ENCODE peak calls at places on chromosomes 16 and 17, in eight cellular contexts. V, Z, P, X, C, S, Y and U are unnamed samples.
A peak's percentile ranks its signal among the peaks of the same experiment; 100 is the strongest.

GRCh38 chr16:52383640-52384292 is 163.2 kb downstream of the TOX3 start:
- DNase-seq in V (no peak), Z (no peak), P (peak; percentile 1), X (no peak), C (no peak), S (no peak), Y (no peak), U (no peak)

GRCh38 chr16:88651989-88652762 is 1.3 kb upstream of the CYBA start:
- DNase-seq in V (no peak), Z (no peak), P (no peak), X (no peak), C (no peak), S (no peak), Y (no peak), U (no peak)

GRCh38 chr17:44269795-44270320 is 1.9 kb upstream of the SLC4A1 start:
- DNase-seq in V (no peak), Z (no peak), P (no peak), X (no peak), C (no peak), S (no peak), Y (no peak), U (no peak)

GRCh38 chr16:71396589-71396988 is 38.1 kb downstream of the CALB2 start:
- DNase-seq in V (no peak), Z (no peak), P (no peak), X (no peak), C (no peak), S (no peak), Y (no peak), U (no peak)

GRCh38 chr16:1336619-1337018 is 3.2 kb downstream of the BAIAP3 start:
- DNase-seq in V (no peak), Z (no peak), P (no peak), X (no peak), C (no peak), S (no peak), Y (no peak), U (no peak)

GRCh38 chr17:247767-248166 is 66.3 kb upstream of the DOC2B start:
- DNase-seq in V (no peak), Z (no peak), P (no peak), X (no peak), C (no peak), S (no peak), Y (no peak), U (no peak)

GRCh38 chr16:26593700-26594099 is 473.0 kb upstream of the C16orf82 start:
- DNase-seq in V (no peak), Z (no peak), P (no peak), X (no peak), C (no peak), S (no peak), Y (no peak), U (no peak)

GRCh38 chr16:11586375-11586855 is 304 bp downstream of the LITAF start:
- DNase-seq in V (no peak), Z (peak; percentile 44), P (no peak), X (no peak), C (no peak), S (no peak), Y (no peak), U (no peak)

GRCh38 chr16:89398924-89399323 is 91.4 kb downstream of the ANKRD11 start:
- DNase-seq in V (no peak), Z (no peak), P (no peak), X (no peak), C (no peak), S (no peak), Y (no peak), U (no peak)

GRCh38 chr17:4598776-4599504 is 14.6 kb downstream of the SMTNL2 start:
- DNase-seq in V (no peak), Z (peak; percentile 43), P (no peak), X (no peak), C (no peak), S (no peak), Y (no peak), U (no peak)

GRCh38 chr16:85378145-85379040 is 234.7 kb upstream of the GSE1 start:
- DNase-seq in V (no peak), Z (no peak), P (no peak), X (no peak), C (no peak), S (no peak), Y (no peak), U (no peak)

GRCh38 chr17:5526821-5527598 is 40.6 kb downstream of the MIS12 start:
- DNase-seq in V (no peak), Z (peak; percentile 97), P (peak; percentile 98), X (peak; percentile 85), C (peak; percentile 89), S (peak; percentile 26), Y (peak; percentile 75), U (peak; percentile 55)

GRCh38 chr16:86572616-86573015 is 5.7 kb upstream of the FOXL1 start:
- DNase-seq in V (no peak), Z (no peak), P (no peak), X (no peak), C (no peak), S (no peak), Y (no peak), U (no peak)

GRCh38 chr16:29852654-29853053 is 10.4 kb downstream of the CDIPT start:
- DNase-seq in V (no peak), Z (peak; percentile 87), P (peak; percentile 31), X (no peak), C (no peak), S (no peak), Y (no peak), U (no peak)

GRCh38 chr16:29141586-29142324 is 156.9 kb downstream of the LAT start:
- DNase-seq in V (no peak), Z (no peak), P (no peak), X (no peak), C (no peak), S (no peak), Y (no peak), U (no peak)

GRCh38 chr16:30658731-30659506 is 688 bp downstream of the FBRS start:
- DNase-seq in V (peak; percentile 97), Z (peak; percentile 99), P (peak; percentile 96), X (peak; percentile 94), C (peak; percentile 97), S (peak; percentile 94), Y (peak; percentile 94), U (no peak)

GRCh38 chr16:29007865-29008593 is 23.2 kb downstream of the LAT start:
- DNase-seq in V (peak; percentile 76), Z (peak; percentile 86), P (peak; percentile 85), X (peak; percentile 50), C (peak; percentile 68), S (no peak), Y (no peak), U (no peak)

GRCh38 chr17:5537251-5537650 is 47.1 kb downstream of the NLRP1 start:
- DNase-seq in V (no peak), Z (no peak), P (peak; percentile 53), X (no peak), C (no peak), S (no peak), Y (no peak), U (no peak)

GRCh38 chr16:49858200-49859129 is 2.6 kb upstream of the ZNF423 start:
- DNase-seq in V (peak; percentile 13), Z (peak; percentile 51), P (peak; percentile 67), X (no peak), C (peak; percentile 12), S (peak; percentile 71), Y (no peak), U (no peak)

GRCh38 chr16:70158261-70158939 is 15.2 kb upstream of the CLEC18C start:
- DNase-seq in V (no peak), Z (no peak), P (no peak), X (peak; percentile 12), C (no peak), S (no peak), Y (no peak), U (no peak)

GRCh38 chr16:89364603-89365002 is 125.8 kb downstream of the ANKRD11 start:
- DNase-seq in V (no peak), Z (peak; percentile 74), P (peak; percentile 60), X (no peak), C (peak; percentile 35), S (no peak), Y (no peak), U (no peak)

GRCh38 chr17:55273579-55274370 is 9.0 kb downstream of the HLF start:
- DNase-seq in V (no peak), Z (peak; percentile 75), P (no peak), X (no peak), C (peak; percentile 68), S (no peak), Y (no peak), U (no peak)

GRCh38 chr16:80116711-80117110 is 424.1 kb upstream of the DYNLRB2 start:
- DNase-seq in V (no peak), Z (no peak), P (no peak), X (no peak), C (no peak), S (no peak), Y (no peak), U (no peak)

GRCh38 chr16:4183258-4184037 is 58.4 kb downstream of the SRL start:
- DNase-seq in V (no peak), Z (peak; percentile 98), P (peak; percentile 89), X (peak; percentile 94), C (peak; percentile 92), S (peak; percentile 98), Y (peak; percentile 82), U (peak; percentile 92)
- TF ChIP-seq EZH2 in V (no peak), Z (no peak), P (no peak), X (no peak), C (no peak), S (no peak), Y (no peak), U (no peak)

GRCh38 chr16:56631832-56632159 is 663 bp upstream of the MT1M start:
- DNase-seq in V (no peak), Z (no peak), P (no peak), X (no peak), C (no peak), S (no peak), Y (no peak), U (no peak)
- TF ChIP-seq EZH2 in V (no peak), Z (no peak), P (no peak), X (no peak), C (no peak), S (no peak), Y (no peak), U (no peak)

GRCh38 chr17:50634915-50635719 is 436 bp downstream of the ABCC3 start:
- DNase-seq in V (no peak), Z (peak; percentile 48), P (no peak), X (peak; percentile 24), C (no peak), S (peak; percentile 54), Y (no peak), U (no peak)
- TF ChIP-seq EZH2 in V (no peak), Z (no peak), P (no peak), X (no peak), C (no peak), S (peak; percentile 96), Y (no peak), U (no peak)

DNA sequence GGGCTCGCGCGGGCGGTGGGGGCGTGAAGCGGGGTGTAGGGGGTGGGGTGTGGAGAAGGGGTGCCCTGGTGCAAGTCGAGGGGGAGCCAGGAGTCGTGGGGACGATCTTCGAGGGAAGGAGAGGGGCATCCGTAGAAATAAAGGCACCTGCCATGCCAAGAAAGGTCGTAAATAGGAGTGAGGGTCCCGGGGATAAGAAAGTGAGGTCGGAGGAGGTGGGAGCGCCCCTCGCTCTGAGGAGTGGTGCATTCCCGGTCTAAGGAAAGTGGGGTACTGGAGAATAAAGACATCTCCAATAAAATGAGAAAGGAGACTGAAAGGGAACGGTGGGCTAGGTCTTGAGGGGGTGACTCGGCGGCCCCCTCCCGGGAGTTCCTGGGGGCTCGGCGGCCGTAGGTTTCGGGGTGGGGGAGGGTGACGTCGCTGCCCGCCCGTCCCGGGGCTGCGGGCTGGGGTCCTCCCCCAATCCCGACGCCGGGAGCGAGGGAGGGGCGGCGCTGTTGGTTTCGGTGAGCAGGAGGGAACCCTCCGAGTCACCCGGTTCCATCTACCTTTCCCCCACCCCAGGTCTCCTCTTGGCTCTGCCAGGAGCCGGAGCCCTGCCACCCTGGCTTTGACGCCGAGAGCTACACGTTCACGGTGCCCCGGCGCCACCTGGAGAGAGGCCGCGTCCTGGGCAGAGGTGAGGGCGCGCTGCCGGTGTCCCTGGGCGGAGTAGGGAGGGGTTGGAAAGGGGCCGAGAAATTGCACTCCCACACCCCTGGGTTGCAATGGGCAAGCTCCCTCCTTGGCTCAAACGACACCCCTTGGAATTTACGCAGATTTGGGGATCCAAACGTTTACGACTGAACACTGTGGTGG is 868 bp downstream of the CDH1 start:
- DNase-seq in V (no peak), Z (no peak), P (no peak), X (peak; percentile 52), C (peak; percentile 70), S (peak; percentile 23), Y (no peak), U (peak; percentile 70)
- TF ChIP-seq EZH2 in V (no peak), Z (peak; percentile 89), P (peak; percentile 69), X (no peak), C (no peak), S (peak; percentile 76), Y (no peak), U (no peak)